ENCODE peak calls at places on chromosomes 7 and 10, in eight cellular contexts. T is neural progenitor cell, R is Caco-2, J is PC-3, B is endothelial cell of umbilical vein, G is DND-41, M is heart left ventricle, C is cardiac muscle cell. I is an unnamed sample.

GRCh38 chr7:130998993-130999602 is 265.1 kb upstream of the KLF14 start:
- DNase-seq in T (no peak), R (no peak), J (peak; percentile 66), B (no peak), G (no peak), M (no peak), C (no peak), I (no peak)

GRCh38 chr7:97373743-97374142 is 256.2 kb downstream of the SDHAF3 start:
- DNase-seq in T (peak; percentile 9), R (no peak), J (no peak), B (no peak), G (no peak), M (no peak), C (no peak), I (no peak)

GRCh38 chr7:47672966-47673365 is 91.1 kb upstream of the TNS3 start:
- DNase-seq in T (peak; percentile 45), R (no peak), J (peak; percentile 41), B (no peak), G (no peak), M (no peak), C (no peak), I (no peak)

GRCh38 chr7:100655908-100656674 is at the start of gene ACTL6B:
- DNase-seq in T (peak; percentile 95), R (peak; percentile 51), J (no peak), B (peak; percentile 56), G (peak; percentile 16), M (peak; percentile 77), C (peak; percentile 80), I (no peak)

GRCh38 chr7:102318482-102318971 is 31.9 kb downstream of the SH2B2 start:
- DNase-seq in T (no peak), R (no peak), J (peak; percentile 40), B (peak; percentile 65), G (no peak), M (no peak), C (no peak), I (no peak)

GRCh38 chr7:8938036-8938435 is 504.6 kb downstream of the NXPH1 start:
- DNase-seq in T (peak; percentile 8), R (no peak), J (no peak), B (no peak), G (no peak), M (no peak), C (no peak), I (no peak)

GRCh38 chr10:20100157-20100556 is 283.9 kb downstream of the PLXDC2 start:
- DNase-seq in T (no peak), R (no peak), J (no peak), B (peak; percentile 18), G (no peak), M (no peak), C (no peak), I (no peak)

GRCh38 chr10:21473135-21473534 is 52.3 kb downstream of the SKIDA1 start:
- DNase-seq in T (peak; percentile 33), R (peak; percentile 36), J (no peak), B (no peak), G (no peak), M (no peak), C (no peak), I (no peak)

GRCh38 chr7:7696458-7697119 is 21.8 kb downstream of the RPA3 start:
- DNase-seq in T (no peak), R (no peak), J (peak; percentile 58), B (peak; percentile 23), G (no peak), M (no peak), C (no peak), I (no peak)

GRCh38 chr10:49827297-49827696 is 65.2 kb upstream of the OGDHL start:
- DNase-seq in T (no peak), R (no peak), J (no peak), B (no peak), G (no peak), M (no peak), C (no peak), I (no peak)

GRCh38 chr7:50779427-50779826 is 3.3 kb downstream of the GRB10 start:
- DNase-seq in T (no peak), R (no peak), J (no peak), B (no peak), G (no peak), M (no peak), C (no peak), I (no peak)

GRCh38 chr7:22549667-22550513 is 49.9 kb upstream of the STEAP1B start:
- DNase-seq in T (peak; percentile 83), R (no peak), J (peak; percentile 64), B (peak; percentile 13), G (no peak), M (no peak), C (peak; percentile 66), I (no peak)

GRCh38 chr7:143321734-143322133 is 5.8 kb downstream of the CLCN1 start:
- DNase-seq in T (no peak), R (peak; percentile 13), J (peak; percentile 48), B (no peak), G (no peak), M (peak; percentile 41), C (no peak), I (no peak)

GRCh38 chr10:131141207-131141606 is 170.3 kb downstream of the TCERG1L start:
- DNase-seq in T (no peak), R (no peak), J (no peak), B (no peak), G (no peak), M (peak; percentile 3), C (no peak), I (no peak)

GRCh38 chr7:120110169-120110568 is 162.8 kb upstream of the KCND2 start:
- DNase-seq in T (no peak), R (peak; percentile 16), J (peak; percentile 5), B (no peak), G (no peak), M (no peak), C (no peak), I (no peak)

GRCh38 chr10:122141821-122142651 is 129.1 kb upstream of the BTBD16 start:
- DNase-seq in T (no peak), R (no peak), J (peak; percentile 62), B (peak; percentile 22), G (no peak), M (peak; percentile 76), C (no peak), I (no peak)

GRCh38 chr10:102040305-102040704 is 15.7 kb downstream of the ARMH3 start:
- DNase-seq in T (no peak), R (no peak), J (no peak), B (peak; percentile 20), G (no peak), M (no peak), C (peak; percentile 41), I (no peak)

GRCh38 chr10:61319550-61320256 is 133.5 kb downstream of the TMEM26 start:
- DNase-seq in T (no peak), R (no peak), J (peak; percentile 63), B (no peak), G (no peak), M (no peak), C (no peak), I (no peak)

GRCh38 chr10:132971448-132972148 is 29.2 kb upstream of the CFAP46 start:
- DNase-seq in T (no peak), R (no peak), J (no peak), B (no peak), G (no peak), M (no peak), C (peak; percentile 27), I (no peak)

GRCh38 chr7:74476546-74477095 is 22.9 kb downstream of the GTF2IRD1 start:
- DNase-seq in T (no peak), R (no peak), J (peak; percentile 50), B (no peak), G (no peak), M (peak; percentile 13), C (no peak), I (no peak)

GRCh38 chr10:132392811-132393694 is 3.9 kb upstream of the PWWP2B start:
- DNase-seq in T (no peak), R (no peak), J (peak; percentile 12), B (no peak), G (no peak), M (no peak), C (no peak), I (no peak)

GRCh38 chr10:112981553-112981952 is 31.5 kb downstream of the TCF7L2 start:
- DNase-seq in T (no peak), R (no peak), J (no peak), B (no peak), G (peak; percentile 11), M (no peak), C (no peak), I (no peak)

GRCh38 chr7:29843106-29843505 is 36.8 kb downstream of the WIPF3 start:
- DNase-seq in T (peak; percentile 89), R (no peak), J (no peak), B (no peak), G (no peak), M (no peak), C (no peak), I (no peak)

GRCh38 chr7:2979276-2979675 is 64.4 kb downstream of the CARD11 start:
- DNase-seq in T (no peak), R (no peak), J (no peak), B (no peak), G (no peak), M (no peak), C (no peak), I (no peak)
- H3K4me3 ChIP-seq in T (no peak overlapping the region), R (no peak overlapping the region), J (peak overlapping the region; percentile 19), B (no peak overlapping the region), G (no peak overlapping the region), M (no peak overlapping the region), C (no peak overlapping the region), I (no peak overlapping the region)

DNA sequence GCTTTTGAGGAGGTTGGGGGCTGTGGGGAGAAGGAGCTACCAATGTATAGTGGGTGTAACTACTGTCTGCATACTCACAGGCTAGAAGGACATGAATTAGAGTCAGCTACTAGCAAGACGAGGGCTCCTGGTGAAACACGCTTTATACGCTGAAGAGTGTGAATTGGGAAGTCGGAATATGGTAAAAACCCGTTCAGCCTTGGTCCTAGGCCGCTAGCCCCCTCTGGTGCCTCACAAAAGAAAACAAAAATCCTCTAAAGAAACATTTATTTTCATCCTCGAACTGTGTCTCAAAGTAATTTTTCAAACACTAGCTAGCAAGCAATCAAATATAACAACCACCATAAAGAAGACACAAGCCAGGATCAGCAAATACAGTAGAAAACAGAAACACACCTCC is 338.1 kb upstream of the SEMA3C start:
- DNase-seq in T (peak; percentile 35), R (peak; percentile 13), J (peak; percentile 8), B (no peak), G (no peak), M (peak; percentile 38), C (peak; percentile 35), I (no peak)
- TF ChIP-seq CTCF in T (peak; percentile 48), R (peak; percentile 17), J (peak; percentile 60), B (no peak), G (no peak), M (peak; percentile 27), C (peak; percentile 38), I (peak; percentile 22)

DNA sequence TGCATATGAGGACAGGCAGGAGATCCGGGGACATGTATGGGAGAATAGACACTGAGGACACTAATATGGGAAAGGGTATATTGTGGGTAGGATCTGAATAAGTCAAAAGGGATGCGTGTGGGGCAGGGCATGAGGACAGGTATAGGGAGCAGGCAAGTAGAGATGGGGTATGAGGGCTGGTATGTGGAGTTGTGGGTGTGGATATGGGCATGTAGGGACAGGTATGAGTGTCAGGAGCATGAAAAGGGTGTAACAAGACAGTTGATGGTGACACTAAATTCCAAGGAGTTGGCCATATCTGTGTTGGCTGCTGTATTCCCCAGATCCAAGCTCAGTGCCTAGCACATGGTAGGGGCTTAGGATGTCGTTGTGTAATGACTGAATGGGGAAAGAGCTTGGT is 84.4 kb upstream of the PAX2 start:
- DNase-seq in T (no peak), R (no peak), J (no peak), B (no peak), G (no peak), M (no peak), C (no peak), I (no peak)
- H3K27me3 ChIP-seq in T (peaks cover 100% of the 10 kb centered on the region), R (no peaks in the 10 kb centered on the region), J (peaks cover 25% of the 10 kb centered on the region), B (peaks cover 52% of the 10 kb centered on the region), G (peaks cover 8% of the 10 kb centered on the region), M (peaks cover 53% of the 10 kb centered on the region), C (peaks cover 63% of the 10 kb centered on the region), I (peaks cover 58% of the 10 kb centered on the region)

GRCh38 chr7:129363-130221 is 62.8 kb upstream of the FAM20C start:
- DNase-seq in T (no peak), R (no peak), J (no peak), B (no peak), G (no peak), M (peak; percentile 47), C (no peak), I (no peak)
- H3K4me3 ChIP-seq in T (no peak overlapping the region), R (no peak overlapping the region), J (no peak overlapping the region), B (no peak overlapping the region), G (no peak overlapping the region), M (peak overlapping the region; percentile 29), C (no peak overlapping the region), I (no peak overlapping the region)